ENCODE peak calls at places on chromosomes 1 and 21, in four cellular contexts. U, T, O and J are unnamed samples.

GRCh38 chr1:150192012-150192411 is 42.3 kb downstream of the PLEKHO1 start:
- DNase-seq in U (no peak), T (no peak), O (no peak), J (no peak)

GRCh38 chr1:41482906-41483895 is 1.3 kb downstream of the EDN2 start:
- DNase-seq in U (no peak), T (no peak), O (no peak), J (no peak)

GRCh38 chr1:10873189-10873588 is 76.7 kb upstream of the CASZ1 start:
- DNase-seq in U (no peak), T (peak; percentile 18), O (peak; percentile 54), J (no peak)

GRCh38 chr1:76176020-76176419 is 101.5 kb downstream of the ST6GALNAC3 start:
- DNase-seq in U (no peak), T (no peak), O (no peak), J (no peak)

GRCh38 chr1:145690587-145691558 is 16.3 kb downstream of the PDZK1 start:
- DNase-seq in U (peak; percentile 54), T (no peak), O (no peak), J (no peak)

GRCh38 chr1:47769279-47769678 is 227.9 kb downstream of the TRABD2B start:
- DNase-seq in U (no peak), T (no peak), O (no peak), J (no peak)

GRCh38 chr1:223617671-223618070 is 47.8 kb downstream of the CAPN8 start:
- DNase-seq in U (no peak), T (no peak), O (no peak), J (no peak)

GRCh38 chr1:45583666-45584350 is at the start of gene NASP:
- DNase-seq in U (peak; percentile 74), T (peak; percentile 63), O (peak; percentile 94), J (no peak)

GRCh38 chr1:41539416-41539800 is 54.9 kb upstream of the EDN2 start:
- DNase-seq in U (no peak), T (no peak), O (no peak), J (no peak)

GRCh38 chr1:154129392-154129970 is 25.4 kb downstream of the NUP210L start:
- DNase-seq in U (no peak), T (no peak), O (no peak), J (no peak)

GRCh38 chr1:155085504-155086181 is 7.0 kb downstream of the EFNA3 start:
- DNase-seq in U (no peak), T (no peak), O (peak; percentile 61), J (no peak)

GRCh38 chr1:205598841-205599666 is 32.8 kb downstream of the ELK4 start:
- DNase-seq in U (no peak), T (no peak), O (no peak), J (no peak)

GRCh38 chr1:171366099-171366498 is 52.1 kb downstream of the FMO4 start:
- DNase-seq in U (no peak), T (no peak), O (no peak), J (no peak)

GRCh38 chr1:185971688-185972087 is 237.5 kb downstream of the HMCN1 start:
- DNase-seq in U (no peak), T (no peak), O (no peak), J (no peak)

GRCh38 chr1:51276286-51276685 is 40.2 kb downstream of the RNF11 start:
- DNase-seq in U (no peak), T (no peak), O (no peak), J (no peak)

GRCh38 chr1:59641861-59642260 is 172.9 kb upstream of the HOOK1 start:
- DNase-seq in U (no peak), T (no peak), O (no peak), J (no peak)

GRCh38 chr1:189301235-189301634 is 1176.4 kb downstream of the BRINP3 start:
- DNase-seq in U (no peak), T (no peak), O (no peak), J (no peak)

GRCh38 chr1:230401096-230401495 is 25.0 kb downstream of the PGBD5 start:
- DNase-seq in U (no peak), T (no peak), O (no peak), J (no peak)

GRCh38 chr1:54742262-54742661 is 22.1 kb downstream of the PARS2 start:
- DNase-seq in U (no peak), T (no peak), O (no peak), J (no peak)

GRCh38 chr21:31078796-31079195 is 40.5 kb upstream of the KRTAP19-8 start:
- DNase-seq in U (no peak), T (no peak), O (no peak), J (no peak)

GRCh38 chr21:46160563-46161179 is 5.3 kb upstream of the FTCD start:
- DNase-seq in U (no peak), T (no peak), O (no peak), J (no peak)

GRCh38 chr1:54808443-54809207 is 7.5 kb upstream of the TTC22 start:
- DNase-seq in U (no peak), T (no peak), O (no peak), J (no peak)

DNA sequence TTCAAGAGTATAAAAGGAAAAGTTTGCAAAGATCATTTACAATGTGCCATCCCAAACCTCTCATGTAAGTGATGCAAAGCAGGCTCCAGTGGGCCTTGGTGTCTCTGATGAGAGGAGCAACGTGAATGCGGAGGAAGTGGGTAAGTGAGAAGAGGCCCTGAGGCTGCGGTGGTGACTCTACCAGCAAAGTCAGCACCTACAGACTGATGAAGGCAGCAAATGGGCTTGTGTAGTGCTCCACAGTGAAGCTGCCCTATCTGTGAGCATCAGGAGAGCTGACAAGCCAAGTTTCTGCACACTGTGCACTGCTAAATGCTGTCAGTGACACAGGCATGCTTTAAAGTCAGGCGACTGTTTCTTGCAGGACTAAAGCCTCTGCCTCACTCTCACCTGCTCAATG is 15.6 kb upstream of the RAP1A start:
- DNase-seq in U (no peak), T (no peak), O (no peak), J (no peak)
- TF ChIP-seq TCF7L2 in U (no peak), T (no peak), O (no peak), J (no peak)

GRCh38 chr1:109914587-109915240 is 4.1 kb downstream of the CSF1 start:
- DNase-seq in U (no peak), T (no peak), O (no peak), J (no peak)
- TF ChIP-seq POLR2AphosphoS5 in U (no peak), T (no peak), O (no peak), J (no peak)

GRCh38 chr1:168709407-168709891 is 19.6 kb downstream of the DPT start:
- DNase-seq in U (no peak), T (no peak), O (no peak), J (no peak)

GRCh38 chr1:168708698-168709406 is 20.2 kb downstream of the DPT start:
- DNase-seq in U (no peak), T (no peak), O (no peak), J (no peak)

GRCh38 chr1:168706376-168706995 is 22.5 kb downstream of the DPT start:
- DNase-seq in U (no peak), T (no peak), O (no peak), J (no peak)

GRCh38 chr1:168714012-168714411 is 15.0 kb downstream of the DPT start:
- DNase-seq in U (no peak), T (no peak), O (no peak), J (no peak)

DNA sequence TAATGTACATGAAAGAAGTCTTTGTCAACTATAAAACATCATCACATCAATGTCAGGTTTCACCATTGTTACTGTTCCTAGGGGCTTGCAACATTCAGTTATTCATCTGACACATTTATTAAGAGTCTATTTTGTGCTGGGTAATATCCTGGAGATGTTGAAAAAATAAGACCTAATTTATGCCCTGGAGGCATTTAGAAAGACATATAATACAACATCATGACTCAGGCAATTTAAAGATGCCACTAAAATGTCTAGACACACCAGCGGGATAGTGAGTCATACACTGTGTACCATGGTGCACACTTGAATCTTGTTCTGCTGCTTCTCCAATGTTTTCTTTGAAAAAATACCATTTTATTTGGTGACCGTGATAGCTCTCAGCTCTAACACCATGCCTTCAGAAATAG is 19.1 kb downstream of the DPT start:
- DNase-seq in U (no peak), T (peak; percentile 23), O (no peak), J (peak; percentile 12)
- TF ChIP-seq TCF7L2 in U (no peak), T (no peak), O (no peak), J (no peak)

DNA sequence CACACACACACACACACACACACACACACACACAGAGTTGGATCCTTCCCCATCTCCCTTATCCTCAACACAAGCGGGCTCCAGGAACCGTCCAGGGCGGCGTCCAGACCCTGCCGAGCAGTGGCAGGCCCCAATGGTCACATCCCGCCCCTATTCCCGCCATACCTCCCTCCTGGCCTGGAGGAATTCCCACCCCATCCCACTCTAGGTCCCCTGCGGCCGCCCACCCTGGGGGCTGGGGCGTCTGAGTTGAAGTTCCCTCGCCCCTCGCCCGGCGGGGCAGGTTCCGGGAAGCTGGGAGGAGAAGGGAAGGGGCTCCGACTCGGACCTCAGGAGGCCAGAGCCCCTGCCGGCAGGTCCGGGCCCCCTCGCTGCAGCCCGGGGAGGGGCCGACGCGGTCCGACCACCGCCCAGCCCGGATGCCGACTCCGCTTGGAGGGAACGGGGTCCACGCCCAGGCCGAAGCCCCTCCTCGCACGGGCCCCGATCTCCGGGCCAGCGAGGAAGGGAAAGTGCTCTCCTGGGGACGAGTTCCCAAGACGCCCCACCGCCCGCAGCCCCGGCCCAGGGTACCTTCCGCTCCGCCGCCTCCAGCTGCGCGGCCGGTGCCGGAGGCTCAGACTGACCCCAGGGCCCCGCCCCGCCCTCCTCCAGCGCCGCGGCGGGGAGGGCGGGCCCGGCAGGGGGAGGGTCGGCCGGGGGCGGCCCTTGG is at the start of gene RHOC:
- DNase-seq in U (no peak), T (no peak), O (peak; percentile 94), J (no peak)
- TF ChIP-seq POLR2AphosphoS5 in U (peak; percentile 62), T (peak; percentile 86), O (peak; percentile 82), J (no peak)

GRCh38 chr21:32088471-32088870 is 190.4 kb downstream of the MIS18A start:
- DNase-seq in U (no peak), T (no peak), O (no peak), J (no peak)
- TF ChIP-seq TCF7L2 in U (no peak), T (no peak), O (no peak), J (no peak)

GRCh38 chr1:38005195-38006007 is at the start of gene FHL3:
- DNase-seq in U (peak; percentile 51), T (no peak), O (peak; percentile 95), J (no peak)
- TF ChIP-seq POLR2AphosphoS5 in U (peak; percentile 26), T (peak; percentile 80), O (peak; percentile 70), J (no peak)

GRCh38 chr21:16076465-16076864 is 346.7 kb downstream of the USP25 start:
- DNase-seq in U (no peak), T (no peak), O (no peak), J (no peak)

GRCh38 chr21:16075594-16076282 is 346.0 kb downstream of the USP25 start:
- DNase-seq in U (no peak), T (no peak), O (no peak), J (no peak)

GRCh38 chr21:16081304-16081703 is 351.5 kb downstream of the USP25 start:
- DNase-seq in U (no peak), T (no peak), O (no peak), J (no peak)

GRCh38 chr21:16079830-16080229 is 350.0 kb downstream of the USP25 start:
- DNase-seq in U (peak; percentile 72), T (no peak), O (no peak), J (no peak)

DNA sequence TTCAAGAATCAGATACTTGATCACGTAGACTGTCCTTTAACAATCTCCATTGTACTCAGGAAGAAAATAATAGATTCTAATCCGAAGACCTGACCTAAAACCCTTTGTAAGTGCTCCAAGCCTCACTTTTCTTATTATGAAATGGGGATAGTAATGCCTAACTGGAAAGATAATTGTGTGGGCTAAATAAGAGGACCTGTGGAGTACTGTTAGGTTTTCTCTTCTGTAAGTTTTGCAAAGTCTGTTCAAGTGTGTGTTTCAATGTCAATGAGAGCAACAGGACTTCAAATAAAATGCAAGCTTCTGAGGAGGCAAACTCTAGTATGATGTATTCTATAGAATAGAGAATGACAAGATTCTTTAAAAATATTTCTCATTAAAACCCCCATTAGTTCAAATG is 348.6 kb downstream of the USP25 start:
- DNase-seq in U (no peak), T (no peak), O (no peak), J (no peak)
- TF ChIP-seq TCF7L2 in U (no peak), T (no peak), O (no peak), J (no peak)